ENCODE peak calls at places on chromosomes 16 and 17, in seven cellular contexts. Z is body of pancreas, F is RCC 7860, G is HAP-1, V is mesendoderm, Q is head of caudate nucleus, B is GM23338. M is an unnamed sample.

GRCh38 chr17:41406205-41406604 is 8.8 kb upstream of the KRT31 start:
- DNase-seq in Z (no peak), F (no peak), V (peak), B (no peak), G (no peak), Q (no peak), M (no peak)

GRCh38 chr16:58970775-58971174 is 236.7 kb upstream of the GOT2 start:
- DNase-seq in G (no peak), V (no peak), Q (no peak), Z (no peak), F (no peak), B (no peak), M (no peak)

GRCh38 chr17:21049457-21049856 is 6.6 kb upstream of the USP22 start:
- DNase-seq in B (no peak), V (no peak), G (no peak), F (no peak), Z (no peak), Q (no peak), M (no peak)

GRCh38 chr17:40416671-40417070 is 1.0 kb downstream of the TOP2A start:
- DNase-seq in B (no peak), G (no peak), Q (no peak), V (no peak), F (no peak), Z (no peak), M (no peak)

GRCh38 chr16:66604376-66605176 is at the start of gene CMTM3:
- DNase-seq in B (peak), G (peak), V (peak), Q (peak), Z (peak), F (no peak), M (peak)

GRCh38 chr17:31686495-31686894 is 172.5 kb downstream of the COPRS start:
- DNase-seq in Z (no peak), G (no peak), V (no peak), F (no peak), B (no peak), Q (no peak), M (no peak)

GRCh38 chr17:78723001-78723796 is 58.9 kb downstream of the CYTH1 start:
- DNase-seq in G (peak), B (peak), F (no peak), Q (peak), V (peak), Z (no peak), M (peak)

GRCh38 chr17:7218166-7218565 is 1.5 kb downstream of the DLG4 start:
- DNase-seq in V (no peak), B (no peak), Z (no peak), Q (no peak), G (no peak), F (no peak), M (no peak)

GRCh38 chr16:65235339-65236177 is 113.7 kb upstream of the CDH11 start:
- DNase-seq in F (no peak), B (peak), Q (no peak), V (peak), Z (no peak), G (no peak), M (no peak)

M was measured in NCI-H82.